ENCODE peak calls at places on chromosomes 5 and 9, in four cellular contexts. G, V, O and A are unnamed samples.
A peak's percentile ranks its signal among the peaks of the same experiment; 100 is the strongest.

GRCh38 chr9:105044458-105044857 is 116.5 kb upstream of the ABCA1 start:
- DNase-seq in G (no peak), O (no peak), V (peak; percentile 37), A (no peak)

GRCh38 chr5:72125931-72126620 is 18.8 kb downstream of the MAP1B start:
- DNase-seq in V (no peak), O (no peak), G (peak; percentile 61), A (no peak)

GRCh38 chr5:41686191-41686590 is 175.8 kb upstream of the PLCXD3 start:
- DNase-seq in V (no peak), O (no peak), G (no peak), A (no peak)

GRCh38 chr5:141430332-141431113 is at the start of gene PCDHGA12:
- DNase-seq in G (peak; percentile 96), V (no peak), O (peak; percentile 92), A (no peak)

GRCh38 chr5:9898319-9898718 is 268.2 kb upstream of the TAS2R1 start:
- DNase-seq in V (peak; percentile 54), O (peak; percentile 49), G (peak; percentile 76), A (no peak)

GRCh38 chr9:37386988-37387387 is 35.5 kb upstream of the GRHPR start:
- DNase-seq in V (no peak), G (peak; percentile 33), O (peak; percentile 59), A (no peak)

GRCh38 chr5:143174714-143175398 is 228.6 kb downstream of the NR3C1 start:
- DNase-seq in O (no peak), G (no peak), V (no peak), A (no peak)

GRCh38 chr5:57102189-57102904 is 71.5 kb upstream of the GPBP1 start:
- DNase-seq in G (no peak), V (no peak), O (no peak), A (no peak)

GRCh38 chr5:178564386-178564785 is 25.8 kb downstream of the COL23A1 start:
- DNase-seq in O (peak; percentile 11), G (no peak), V (no peak), A (no peak)

GRCh38 chr5:115685966-115686691 is 60.3 kb upstream of the TMED7 start:
- DNase-seq in V (peak; percentile 39), G (peak; percentile 7), O (peak; percentile 61), A (no peak)

GRCh38 chr5:38675443-38675842 is 119.0 kb upstream of the LIFR start:
- DNase-seq in G (no peak), O (no peak), V (no peak), A (no peak)

GRCh38 chr9:93575706-93576295 is 583 bp upstream of the PHF2 start:
- DNase-seq in O (peak; percentile 48), G (peak; percentile 69), V (peak; percentile 39), A (no peak)

GRCh38 chr5:134561871-134562296 is 36.4 kb downstream of the JADE2 start:
- DNase-seq in O (peak; percentile 54), V (peak; percentile 52), G (peak; percentile 76), A (no peak)

GRCh38 chr5:134525687-134526482 is 415 bp downstream of the JADE2 start:
- DNase-seq in G (peak; percentile 92), O (peak; percentile 81), V (peak; percentile 83), A (no peak)

GRCh38 chr5:30502277-30502676 is 691.2 kb upstream of the CDH6 start:
- DNase-seq in G (peak; percentile 0), V (no peak), O (no peak), A (no peak)

GRCh38 chr5:133287500-133287899 is 235.7 kb downstream of the HSPA4 start:
- DNase-seq in V (peak; percentile 30), G (peak; percentile 18), O (peak; percentile 28), A (peak; percentile 54)

GRCh38 chr5:18944771-18945170 is 1043.2 kb downstream of the CDH18 start:
- DNase-seq in G (no peak), V (no peak), O (no peak), A (no peak)

GRCh38 chr9:126661521-126662251 is 48.0 kb downstream of the LMX1B start:
- DNase-seq in G (no peak), O (no peak), V (peak; percentile 56), A (no peak)

GRCh38 chr5:76175051-76175666 is 92.0 kb downstream of the SV2C start:
- DNase-seq in O (peak; percentile 38), V (peak; percentile 65), G (peak; percentile 41), A (peak; percentile 52)

GRCh38 chr9:92501671-92502393 is 19.5 kb upstream of the ASPN start:
- DNase-seq in V (peak; percentile 25), O (peak; percentile 92), G (peak; percentile 72), A (no peak)

GRCh38 chr9:117957267-117957666 is 253.1 kb downstream of the TLR4 start:
- DNase-seq in G (no peak), O (no peak), V (no peak), A (no peak)

GRCh38 chr5:120803282-120803681 is 339.2 kb downstream of the PRR16 start:
- DNase-seq in O (peak; percentile 49), V (no peak), G (peak; percentile 53), A (no peak)

GRCh38 chr5:131740477-131740876 is 56.3 kb downstream of the FNIP1 start:
- DNase-seq in G (no peak), O (no peak), V (no peak), A (no peak)

DNA sequence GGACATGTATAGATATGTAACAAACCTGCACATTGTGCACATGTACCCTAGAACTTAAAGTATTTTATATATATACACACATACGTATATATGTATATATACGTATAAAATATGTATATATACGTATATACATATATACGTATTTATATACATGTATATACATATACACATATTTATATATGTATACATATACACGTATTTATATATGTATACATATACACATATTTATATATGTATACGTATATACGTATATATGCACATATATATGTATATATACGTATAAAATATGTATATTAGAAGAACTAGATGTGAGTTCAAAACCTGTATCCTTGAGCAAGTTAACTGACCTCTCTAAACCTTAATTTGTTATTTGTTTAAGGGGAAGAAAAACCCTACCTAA is 61.4 kb downstream of the FNIP1 start:
- DNase-seq in V (no peak), O (no peak), G (no peak), A (no peak)
- TF ChIP-seq CTCF in V (no peak), O (no peak), G (no peak), A (no peak)

DNA sequence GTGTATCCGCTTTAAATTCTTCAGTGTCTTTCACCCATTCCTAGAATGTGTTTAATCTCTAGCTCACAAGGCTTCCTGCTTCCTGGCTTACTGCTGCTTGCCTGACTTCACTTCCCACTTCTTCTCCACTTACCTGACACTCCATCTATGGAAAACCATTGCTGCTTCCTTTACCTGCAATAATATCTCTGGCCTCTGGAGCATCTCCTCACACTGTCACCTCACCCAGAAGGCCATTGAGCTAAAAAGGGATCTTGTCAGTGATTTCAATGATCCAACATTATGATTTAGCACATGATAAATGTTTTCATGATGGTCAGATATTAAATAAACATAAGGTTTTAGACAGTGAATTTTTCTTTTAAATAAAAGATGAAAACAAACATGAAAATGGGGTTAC is 281.1 kb downstream of the MRPS30 start:
- DNase-seq in O (no peak), V (no peak), G (no peak), A (no peak)
- TF ChIP-seq CTCF in O (no peak), V (no peak), G (no peak), A (no peak)

GRCh38 chr9:12723409-12724028 is 30.3 kb downstream of the TYRP1 start:
- DNase-seq in O (peak; percentile 31), V (no peak), G (peak; percentile 55), A (no peak)
- TF ChIP-seq CTCF in O (peak; percentile 60), V (peak; percentile 59), G (peak; percentile 40), A (peak; percentile 63)

GRCh38 chr5:68261174-68262021 is 45.8 kb downstream of the PIK3R1 start:
- DNase-seq in O (peak; percentile 43), G (peak; percentile 68), V (no peak), A (no peak)
- TF ChIP-seq CTCF in O (peak; percentile 44), G (peak; percentile 20), V (no peak), A (peak; percentile 7)

GRCh38 chr9:137348781-137349470 is 46.9 kb upstream of the NRARP start:
- DNase-seq in G (no peak), V (no peak), O (no peak), A (no peak)

GRCh38 chr9:137349471-137350033 is 47.5 kb upstream of the NRARP start:
- DNase-seq in G (no peak), V (no peak), O (no peak), A (no peak)

GRCh38 chr9:137351781-137352501 is 49.9 kb upstream of the NRARP start:
- DNase-seq in G (no peak), V (no peak), O (no peak), A (no peak)

GRCh38 chr9:137350696-137351584 is 48.9 kb upstream of the NRARP start:
- DNase-seq in G (no peak), O (no peak), V (no peak), A (no peak)

DNA sequence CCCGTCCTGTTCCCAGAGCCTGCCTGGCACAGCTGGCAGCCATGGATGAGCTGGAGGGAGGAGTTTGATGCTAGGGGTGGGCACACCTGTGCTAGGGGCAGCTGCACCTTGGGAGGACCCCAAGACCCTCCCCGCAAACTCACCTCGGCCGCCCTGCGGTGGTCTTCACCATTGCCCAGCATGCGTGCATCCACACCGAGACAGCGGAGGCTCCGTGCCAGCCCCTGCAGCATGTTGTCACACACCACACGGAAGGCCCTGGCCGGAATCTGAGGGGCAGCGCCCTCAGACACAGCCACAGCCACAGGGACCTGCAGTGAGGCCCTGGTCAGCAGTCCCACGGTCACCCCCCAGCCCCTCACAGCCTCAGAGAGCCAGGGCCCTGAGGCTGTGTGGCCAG is 45.9 kb upstream of the NRARP start:
- DNase-seq in V (no peak), G (no peak), O (no peak), A (no peak)
- TF ChIP-seq CTCF in V (no peak), G (no peak), O (no peak), A (no peak)

GRCh38 chr5:139650031-139650688 is 2.0 kb downstream of the CXXC5 start:
- DNase-seq in V (peak; percentile 53), G (peak; percentile 67), O (no peak), A (no peak)
- TF ChIP-seq CTCF in V (peak; percentile 51), G (peak; percentile 33), O (peak; percentile 31), A (no peak)